ENCODE peak calls at places on chromosomes 16 and 17, in six cellular contexts. G is upper lobe of right lung; O is CD8-positive, alpha-beta memory T cell; M is psoas muscle; A is fibroblast of lung; J is AG04450. T is an unnamed sample. For H3K27me3, the result is how much of the 10 kb centered on the place peaks cover.

GRCh38 chr16:77905356-77905920 is 116.9 kb upstream of the CLEC3A start:
- DNase-seq in J (no peak), A (peak), O (no peak), M (no peak), G (no peak), T (no peak)

GRCh38 chr16:12771341-12771798 is 32.3 kb downstream of the CPPED1 start:
- DNase-seq in M (no peak), O (no peak), J (no peak), G (no peak), A (peak), T (no peak)

GRCh38 chr16:66275795-66276428 is 90.6 kb upstream of the CDH5 start:
- DNase-seq in G (no peak), J (no peak), O (no peak), A (peak), M (no peak), T (peak)

GRCh38 chr16:4859190-4859899 is 12.1 kb downstream of the UBN1 start:
- DNase-seq in M (no peak), A (peak), G (no peak), J (no peak), O (no peak), T (no peak)

GRCh38 chr17:40323731-40324650 is 15.0 kb downstream of the RARA start:
- DNase-seq in G (no peak), A (peak), J (no peak), O (peak), M (peak), T (no peak)

GRCh38 chr16:54284319-54284930 is 2.2 kb downstream of the IRX3 start:
- DNase-seq in M (peak), O (no peak), J (no peak), G (no peak), A (peak), T (no peak)

GRCh38 chr17:27419156-27419555 is 37.1 kb upstream of the KSR1 start:
- DNase-seq in O (no peak), G (peak), M (no peak), A (no peak), J (no peak), T (no peak)

GRCh38 chr16:50506543-50506937 is 41.7 kb upstream of the NKD1 start:
- DNase-seq in O (no peak), G (no peak), J (no peak), A (no peak), M (no peak), T (no peak)

GRCh38 chr17:226773-227580 is 45.5 kb upstream of the DOC2B start:
- DNase-seq in J (no peak), A (no peak), O (no peak), M (peak), G (peak), T (no peak)

GRCh38 chr16:17499223-17499902 is 28.6 kb upstream of the XYLT1 start:
- DNase-seq in J (no peak), M (no peak), A (no peak), G (no peak), O (no peak), T (peak)

GRCh38 chr16:19424478-19424877 is 6.8 kb downstream of the TMC5 start:
- DNase-seq in O (no peak), J (no peak), A (no peak), M (no peak), G (no peak), T (no peak)

GRCh38 chr17:44971776-44972483 is 3.8 kb upstream of the C1QL1 start:
- DNase-seq in A (peak), G (no peak), J (no peak), M (no peak), O (no peak), T (peak)

GRCh38 chr16:59573528-59574271 is 839.6 kb upstream of the GOT2 start:
- DNase-seq in J (peak), O (no peak), G (no peak), A (peak), M (no peak), T (peak)

GRCh38 chr17:32569171-32570080 is 82.6 kb downstream of the CDK5R1 start:
- DNase-seq in A (no peak), O (no peak), J (no peak), G (no peak), M (no peak), T (no peak)

GRCh38 chr17:77734371-77735050 is 224.0 kb upstream of the TNRC6C start:
- DNase-seq in M (peak), G (peak), J (no peak), O (no peak), A (peak), T (peak)

GRCh38 chr16:59113009-59113408 is 378.9 kb upstream of the GOT2 start:
- DNase-seq in G (no peak), A (no peak), O (no peak), J (no peak), M (no peak), T (no peak)

GRCh38 chr16:85192736-85193493 is 80.6 kb upstream of the CIBAR2 start:
- DNase-seq in O (no peak), G (no peak), J (peak), A (peak), M (peak), T (no peak)

GRCh38 chr16:85416267-85417109 is 196.6 kb upstream of the GSE1 start:
- DNase-seq in J (no peak), O (peak), G (peak), A (no peak), M (peak), T (peak)

GRCh38 chr17:55286681-55287589 is 22.2 kb downstream of the HLF start:
- DNase-seq in O (no peak), A (peak), G (no peak), J (no peak), M (no peak), T (no peak)

GRCh38 chr16:65409505-65409904 is 287.6 kb upstream of the CDH11 start:
- DNase-seq in A (peak), O (no peak), G (no peak), J (no peak), M (no peak), T (no peak)

GRCh38 chr17:2410951-2411350 is 10.1 kb upstream of the MNT start:
- DNase-seq in M (no peak), G (no peak), O (no peak), A (no peak), J (no peak), T (no peak)

GRCh38 chr16:5215911-5216310 is 118.3 kb upstream of the EEF2KMT start:
- DNase-seq in A (no peak), J (no peak), O (no peak), G (no peak), M (no peak), T (no peak)

GRCh38 chr17:71361691-71362450 is 758.9 kb upstream of the SOX9 start:
- DNase-seq in G (no peak), M (no peak), J (peak), O (no peak), A (peak), T (peak)

GRCh38 chr17:31807846-31808245 is 51.2 kb downstream of the COPRS start:
- DNase-seq in M (no peak), A (peak), J (no peak), O (no peak), G (no peak), T (peak)

GRCh38 chr17:31226373-31226772 is 70.7 kb downstream of the OMG start:
- DNase-seq in A (no peak), M (no peak), J (no peak), O (no peak), G (no peak), T (no peak)

GRCh38 chr16:87145181-87146176 is 171.7 kb downstream of the C16orf95 start:
- DNase-seq in A (peak), G (peak), M (no peak), O (no peak), J (no peak), T (no peak)

GRCh38 chr17:44105483-44105882 is 18.0 kb downstream of the HDAC5 start:
- DNase-seq in O (no peak), J (no peak), A (no peak), M (peak), G (no peak), T (no peak)

GRCh38 chr17:62965149-62965648 is 836 bp upstream of the TANC2 start:
- DNase-seq in O (no peak), M (no peak), G (no peak), A (peak), J (no peak), T (no peak)

GRCh38 chr17:66165537-66166123 is 26.3 kb downstream of the CEP112 start:
- DNase-seq in A (peak), J (peak), O (peak), M (no peak), G (no peak), T (peak)

GRCh38 chr16:7246578-7246977 is 86.1 kb upstream of the RBFOX1 start:
- DNase-seq in M (no peak), O (no peak), J (no peak), A (no peak), G (no peak), T (peak)

GRCh38 chr17:15154618-15155017 is 110.5 kb downstream of the PMP22 start:
- DNase-seq in M (no peak), A (no peak), O (no peak), G (no peak), J (no peak), T (peak)

GRCh38 chr17:83125515-83126274 is 46.3 kb downstream of the METRNL start:
- DNase-seq in M (peak), O (peak), A (no peak), G (peak), J (no peak), T (no peak)

GRCh38 chr16:11367483-11367906 is 22.2 kb downstream of the RMI2 start:
- DNase-seq in O (no peak), M (no peak), J (no peak), G (no peak), A (no peak), T (no peak)

GRCh38 chr17:82106697-82107305 is 8.8 kb upstream of the FASN start:
- DNase-seq in J (no peak), O (no peak), A (no peak), M (peak), G (peak), T (no peak)

GRCh38 chr17:82107341-82107860 is 9.4 kb upstream of the FASN start:
- DNase-seq in M (peak), G (no peak), O (no peak), A (no peak), J (no peak), T (no peak)

GRCh38 chr17:82108999-82109480 is 11.0 kb upstream of the FASN start:
- DNase-seq in A (no peak), M (no peak), O (no peak), G (no peak), J (no peak), T (no peak)

GRCh38 chr17:82110298-82110697 is 12.3 kb upstream of the FASN start:
- DNase-seq in G (no peak), A (no peak), J (no peak), O (no peak), M (no peak), T (no peak)

DNA sequence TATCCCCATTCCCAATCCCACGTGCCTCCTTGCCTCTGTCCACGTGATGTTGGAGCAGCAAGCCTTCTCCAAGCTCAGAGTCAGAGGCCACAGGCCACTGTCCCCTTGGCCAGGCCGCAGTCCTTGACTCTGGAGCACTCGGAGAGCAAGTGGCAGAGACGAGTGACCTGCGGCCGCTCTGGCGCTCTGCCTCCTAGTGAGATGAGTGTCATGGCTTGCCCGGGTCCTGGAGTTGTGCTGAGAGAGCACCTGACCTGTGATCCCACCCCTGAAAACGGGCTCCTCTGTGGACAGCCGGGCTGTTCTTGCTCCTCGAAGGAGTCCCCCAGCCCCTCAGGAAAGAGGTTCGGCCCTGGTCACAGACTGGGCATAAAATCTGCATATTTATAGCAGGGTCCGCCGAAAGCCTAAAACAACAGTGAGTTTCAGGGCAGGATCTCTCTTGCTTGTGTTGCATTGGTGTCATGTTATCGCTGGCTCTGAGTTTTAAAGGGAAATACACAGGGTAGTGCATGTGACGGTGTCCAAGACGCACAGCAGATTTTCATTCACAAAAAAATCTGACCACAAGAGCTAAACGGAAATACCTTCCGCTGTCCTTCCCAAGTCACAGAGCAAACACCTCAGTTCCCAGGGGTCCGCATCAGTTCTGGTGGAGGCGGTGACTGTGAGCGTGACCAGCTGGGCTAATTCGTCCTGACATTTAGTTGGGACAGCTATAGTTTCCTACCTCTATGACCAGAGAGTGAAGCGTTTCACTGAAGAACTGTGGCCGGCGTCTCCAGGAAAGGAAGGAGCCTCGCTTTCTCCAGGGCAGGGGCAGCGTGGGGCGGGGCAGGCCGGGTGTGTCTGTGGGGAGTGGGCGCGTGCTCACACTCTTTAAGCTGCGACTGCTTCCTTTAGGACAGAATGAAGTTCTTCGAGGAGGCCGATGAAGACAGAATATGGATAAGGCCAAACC is 10.3 kb upstream of the FASN start:
- DNase-seq in O (no peak), M (peak), A (no peak), G (no peak), J (no peak), T (no peak)
- H3K4me3 ChIP-seq in O (no peak), M (peak), A (no peak), G (no peak), J (no peak), T (no peak)

DNA sequence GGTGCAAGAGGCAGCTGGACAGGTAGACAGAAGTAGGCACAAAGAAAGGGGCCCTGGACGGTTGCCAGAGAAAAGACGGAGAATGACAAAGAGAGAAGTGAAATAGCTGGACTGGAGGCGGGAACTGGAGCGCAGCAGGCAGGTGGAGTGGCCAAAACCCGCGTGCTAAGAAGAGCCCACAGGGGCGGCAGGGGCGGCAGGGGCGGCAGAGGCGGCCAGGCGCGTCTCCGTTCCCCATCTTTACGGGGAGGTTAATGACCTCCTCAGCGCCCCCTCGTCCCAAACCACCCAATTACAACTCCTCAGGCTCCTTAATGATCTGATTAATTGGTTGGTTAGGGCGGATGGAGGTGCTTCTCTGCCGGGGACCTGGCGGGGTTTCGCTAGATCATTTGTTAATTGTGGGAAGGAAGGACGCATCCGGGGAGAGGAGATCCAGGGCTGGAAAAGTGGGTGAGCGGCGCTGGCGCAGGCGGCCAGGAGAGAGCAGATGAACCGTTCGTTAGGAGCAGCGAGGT is 15.4 kb upstream of the HOXB9 start:
- DNase-seq in A (no peak), M (no peak), O (no peak), J (no peak), G (no peak), T (no peak)
- H3K27me3 ChIP-seq in A (half or more), M (under half), O (under half), J (half or more), G (half or more), T (half or more)

GRCh38 chr17:76130473-76130872 is 10.6 kb downstream of the FOXJ1 start:
- DNase-seq in J (no peak), O (no peak), M (no peak), G (no peak), A (no peak), T (no peak)

GRCh38 chr17:76131692-76132573 is 9.1 kb downstream of the FOXJ1 start:
- DNase-seq in O (no peak), J (no peak), G (no peak), A (no peak), M (no peak), T (no peak)

GRCh38 chr17:76134911-76135809 is 5.9 kb downstream of the FOXJ1 start:
- DNase-seq in G (no peak), A (no peak), O (no peak), J (no peak), M (no peak), T (no peak)

GRCh38 chr17:76131061-76131691 is 9.9 kb downstream of the FOXJ1 start:
- DNase-seq in J (no peak), M (no peak), G (no peak), O (no peak), A (no peak), T (no peak)

GRCh38 chr17:76132574-76133338 is 8.3 kb downstream of the FOXJ1 start:
- DNase-seq in A (no peak), J (no peak), M (no peak), O (no peak), G (peak), T (no peak)
- H3K4me3 ChIP-seq in A (no peak), J (no peak), M (no peak), O (no peak), G (peak), T (no peak)

GRCh38 chr16:3171855-3172593 is 16.0 kb upstream of the OR1F1 start:
- DNase-seq in M (no peak), J (no peak), O (no peak), A (peak), G (no peak), T (no peak)
- H3K27me3 ChIP-seq in M (under half), J (half or more), O (under half), A (under half), G (half or more), T (half or more)

DNA sequence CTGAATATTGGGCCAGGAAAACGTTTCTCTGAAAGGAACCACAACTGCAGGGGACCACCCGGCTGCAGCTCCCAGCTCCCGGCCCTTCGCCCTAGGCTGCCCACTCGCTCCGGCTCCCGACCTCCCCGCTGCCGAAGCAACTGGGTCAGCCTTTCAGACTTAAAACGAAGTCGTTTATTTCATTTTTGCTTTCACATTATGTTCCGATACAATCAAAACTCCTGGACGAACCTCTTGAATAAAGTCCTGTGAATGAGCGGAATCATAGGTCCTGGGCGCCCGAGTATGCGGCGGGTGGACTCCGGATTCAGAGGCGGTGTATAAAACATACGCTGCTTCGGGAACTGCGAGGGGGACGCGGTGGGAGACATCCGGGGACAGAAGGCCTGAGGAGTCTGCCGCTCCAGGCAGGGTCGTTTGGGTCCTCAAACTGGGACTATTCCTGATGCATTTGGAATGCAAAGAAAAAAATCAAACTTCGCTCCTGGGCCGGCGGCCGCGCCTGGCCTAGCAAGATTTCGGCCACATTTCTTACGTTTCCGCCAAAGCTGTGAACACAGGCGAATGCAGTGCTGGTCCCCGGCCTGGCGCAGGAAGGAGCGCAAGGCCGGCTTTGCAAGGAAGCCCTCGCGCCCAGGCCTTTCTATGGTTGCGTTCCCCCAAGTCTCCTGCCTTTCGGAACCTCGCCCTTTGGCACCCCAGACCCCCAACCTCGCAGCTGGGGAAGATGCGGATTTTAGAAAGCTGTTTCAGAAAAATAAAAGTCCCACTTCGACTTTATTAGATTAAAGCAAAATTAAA is 3.7 kb downstream of the CBLN1 start:
- DNase-seq in O (no peak), G (no peak), J (no peak), M (no peak), A (no peak), T (peak)
- H3K4me3 ChIP-seq in O (no peak), G (no peak), J (no peak), M (peak), A (no peak), T (peak)

GRCh38 chr16:57664662-57665025 is 3.5 kb upstream of the ADGRG3 start:
- DNase-seq in O (no peak), G (no peak), J (no peak), M (no peak), A (no peak), T (no peak)

GRCh38 chr16:57663917-57664661 is 4.0 kb upstream of the ADGRG3 start:
- DNase-seq in A (no peak), J (no peak), M (no peak), G (no peak), O (no peak), T (no peak)

GRCh38 chr16:57667069-57667525 is 1.0 kb upstream of the ADGRG3 start:
- DNase-seq in G (no peak), M (no peak), A (no peak), J (no peak), O (no peak), T (no peak)

GRCh38 chr16:57666353-57667068 is 1.6 kb upstream of the ADGRG3 start:
- DNase-seq in A (no peak), J (no peak), G (no peak), O (no peak), M (no peak), T (no peak)

DNA sequence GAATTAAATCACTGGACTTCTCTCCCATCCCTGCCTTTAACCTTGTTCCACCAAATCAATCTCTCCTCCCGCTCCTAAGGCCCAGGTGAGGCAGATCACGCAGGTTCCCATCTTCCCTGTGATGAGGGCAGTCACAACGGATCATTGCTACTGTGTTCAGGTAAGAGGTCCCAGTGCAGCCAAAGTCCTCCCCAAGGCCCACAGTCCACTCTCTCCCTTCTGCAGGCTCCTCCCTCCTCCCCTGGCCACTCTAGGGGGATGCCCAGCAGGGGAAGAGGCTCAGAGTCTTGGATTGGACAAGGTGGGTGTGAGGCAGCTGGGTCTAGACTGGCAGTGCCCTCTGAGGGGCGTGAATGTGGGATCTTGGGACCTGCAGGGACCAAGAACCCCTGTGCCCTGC is 2.6 kb upstream of the ADGRG3 start:
- DNase-seq in A (no peak), M (no peak), G (no peak), O (no peak), J (no peak), T (no peak)
- H3K27me3 ChIP-seq in A (under half), M (under half), G (under half), O (under half), J (under half), T (under half)